ENCODE peak calls at places on chromosomes 3 and 15, in seven cellular contexts. Q, V, N, E, R, J and X are unnamed samples. For H3K4me1, the result is how much of the 10 kb centered on the place peaks cover.

GRCh38 chr15:35827156-35827555 is 281.2 kb upstream of the DPH6 start:
- DNase-seq in E (no peak), N (no peak), J (no peak), V (no peak), Q (no peak), R (no peak), X (no peak)

GRCh38 chr15:51403072-51403878 is 61.8 kb downstream of the GLDN start:
- DNase-seq in Q (no peak), V (no peak), E (peak), J (peak), R (no peak), N (peak), X (no peak)

GRCh38 chr15:41513282-41514227 is at the start of gene LTK:
- DNase-seq in E (no peak), R (no peak), J (no peak), Q (peak), N (peak), V (peak), X (peak)

GRCh38 chr3:11791339-11792200 is 55.1 kb downstream of the TAMM41 start:
- DNase-seq in J (no peak), R (no peak), E (no peak), Q (no peak), N (no peak), V (no peak), X (no peak)

GRCh38 chr15:34214135-34214534 is 4.2 kb upstream of the KATNBL1 start:
- DNase-seq in R (no peak), N (no peak), E (no peak), Q (no peak), J (no peak), V (no peak), X (no peak)

GRCh38 chr3:42014949-42015533 is 53.1 kb upstream of the ULK4 start:
- DNase-seq in Q (no peak), J (no peak), R (peak), V (peak), E (peak), N (no peak), X (no peak)

GRCh38 chr3:122350814-122351418 is 25.9 kb downstream of the CSTA start:
- DNase-seq in Q (no peak), R (no peak), N (no peak), V (peak), E (no peak), J (no peak), X (no peak)

GRCh38 chr3:66468016-66468735 is 32.6 kb downstream of the LRIG1 start:
- DNase-seq in E (no peak), N (no peak), J (no peak), V (no peak), R (no peak), Q (no peak), X (no peak)

GRCh38 chr15:41435037-41435786 is 18.3 kb downstream of the RTF1 start:
- DNase-seq in R (no peak), N (no peak), J (no peak), E (no peak), Q (no peak), V (no peak), X (no peak)

GRCh38 chr15:40249477-40250303 is 10.8 kb downstream of the PAK6 start:
- DNase-seq in R (no peak), Q (no peak), J (no peak), E (no peak), N (no peak), V (no peak), X (no peak)

GRCh38 chr3:18351823-18352744 is 73.1 kb downstream of the SATB1 start:
- DNase-seq in Q (peak), J (no peak), N (no peak), R (no peak), V (peak), E (no peak), X (no peak)

GRCh38 chr15:79673416-79674123 is 223.2 kb downstream of the MTHFS start:
- DNase-seq in J (peak), V (no peak), N (no peak), E (no peak), R (no peak), Q (no peak), X (no peak)

GRCh38 chr15:61008915-61009314 is 220.2 kb downstream of the RORA start:
- DNase-seq in R (no peak), N (no peak), V (no peak), Q (no peak), E (no peak), J (no peak), X (no peak)

DNA sequence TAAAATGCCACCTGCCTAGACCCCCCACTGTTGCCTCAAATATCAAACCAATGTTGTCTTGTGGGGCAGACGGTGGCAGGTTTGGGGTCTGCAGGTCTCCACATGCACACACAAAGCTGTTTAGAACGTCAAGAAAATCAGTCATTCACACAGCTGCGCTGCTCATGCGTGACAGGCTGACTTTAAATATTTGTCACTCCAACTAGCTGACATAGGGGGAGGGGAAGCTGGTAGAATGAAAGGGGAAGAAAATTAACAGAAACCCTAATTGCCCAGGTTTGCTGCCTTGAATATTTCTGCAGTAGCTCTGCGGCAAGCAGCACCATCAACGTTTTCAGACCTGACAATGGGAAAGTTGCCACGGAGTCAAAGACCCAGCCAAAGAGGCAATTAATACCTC is 201.8 kb downstream of the ABHD5 start:
- DNase-seq in N (no peak), J (no peak), R (no peak), E (no peak), V (no peak), Q (no peak), X (no peak)
- TF ChIP-seq EP300 in N (no peak), J (no peak), R (no peak), E (no peak), V (no peak), Q (no peak), X (no peak)

DNA sequence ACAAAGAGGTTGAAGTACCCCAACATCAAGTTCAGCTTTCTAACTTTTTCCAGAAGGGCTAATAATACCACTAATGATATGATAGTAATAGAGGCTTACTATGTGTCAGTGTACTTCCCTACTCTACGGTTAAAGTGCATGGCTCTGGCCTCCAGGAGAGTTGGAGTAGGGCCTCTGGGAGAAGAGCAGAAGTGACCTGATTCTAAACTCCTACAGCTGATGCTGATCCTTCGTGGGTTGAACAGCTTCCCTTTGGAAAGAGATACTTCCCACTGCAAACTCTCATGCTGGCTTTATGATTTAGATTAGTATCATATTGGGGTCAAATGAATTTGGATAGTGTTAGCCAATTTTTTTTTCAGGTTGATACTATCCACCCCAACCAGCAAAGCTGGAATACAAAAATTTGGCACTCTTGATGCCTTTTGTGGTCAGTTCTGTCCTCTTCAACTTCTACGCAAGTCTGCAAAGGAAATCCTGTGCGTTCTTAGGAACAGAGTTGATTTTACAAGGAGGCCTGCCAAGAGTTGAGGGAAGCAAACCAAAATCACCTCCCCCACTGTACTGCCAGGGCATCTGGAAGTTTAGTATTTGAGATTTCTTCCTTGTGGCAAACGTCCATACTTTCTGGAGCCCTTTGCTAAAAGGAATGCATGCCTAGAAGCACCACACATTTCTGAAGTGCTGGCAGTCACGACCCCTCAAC is 17.8 kb downstream of the TMEM212 start:
- DNase-seq in Q (no peak), V (no peak), N (no peak), R (peak), E (no peak), J (no peak), X (no peak)
- H3K4me1 ChIP-seq in Q (under half), V (under half), N (under half), R (under half), E (under half), J (under half), X (under half)

GRCh38 chr3:134627831-134628230 is 23.0 kb downstream of the KY start:
- DNase-seq in Q (no peak), V (no peak), R (no peak), J (peak), N (no peak), E (no peak), X (no peak)

GRCh38 chr3:134624537-134625287 is 26.1 kb downstream of the KY start:
- DNase-seq in Q (no peak), V (no peak), J (no peak), E (no peak), N (no peak), R (no peak), X (no peak)

GRCh38 chr3:134623615-134624245 is 27.1 kb downstream of the KY start:
- DNase-seq in N (no peak), V (no peak), R (no peak), Q (no peak), E (no peak), J (no peak), X (peak)

GRCh38 chr3:134625885-134626741 is 24.7 kb downstream of the KY start:
- DNase-seq in E (no peak), R (no peak), Q (no peak), V (no peak), J (no peak), N (no peak), X (no peak)

GRCh38 chr3:134625462-134625861 is 25.4 kb downstream of the KY start:
- DNase-seq in N (no peak), R (no peak), V (no peak), J (no peak), E (no peak), Q (no peak), X (no peak)
- TF ChIP-seq EP300 in N (no peak), R (no peak), V (no peak), J (no peak), E (no peak), Q (no peak), X (no peak)

DNA sequence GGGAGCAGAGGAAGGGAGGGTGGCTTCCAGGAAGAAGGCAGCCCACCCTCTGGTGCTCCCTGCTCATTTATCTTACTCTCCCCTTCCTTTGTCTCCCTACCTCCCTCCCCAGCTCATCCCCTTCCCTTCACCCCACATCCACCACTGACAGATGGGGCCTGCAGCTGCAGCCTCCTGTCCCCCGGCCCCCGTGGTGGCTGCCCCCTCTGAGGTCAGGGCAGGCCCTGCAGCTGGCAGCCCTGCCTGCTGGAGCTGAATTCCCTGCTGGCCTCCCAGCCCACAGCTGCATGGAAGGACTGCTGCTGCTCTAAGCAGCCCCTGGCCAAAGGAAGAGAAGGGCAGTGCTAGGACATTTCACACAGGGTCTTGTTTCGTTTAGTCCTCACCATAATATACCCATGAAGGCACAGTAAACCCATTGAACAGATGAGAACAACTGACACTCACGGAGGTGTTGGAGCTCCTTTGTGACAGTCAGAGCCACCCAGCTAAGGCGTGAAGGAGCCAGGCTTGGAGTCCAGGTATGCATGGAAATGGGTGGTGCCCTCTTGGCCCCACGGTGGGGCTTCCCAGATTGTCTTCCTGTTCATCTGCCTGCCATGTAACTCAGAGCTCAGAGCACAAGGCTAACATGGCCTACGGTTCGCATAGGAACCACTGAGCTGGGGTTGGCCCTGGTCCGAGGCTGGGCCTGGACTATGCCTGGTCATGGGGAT is 121.7 kb upstream of the PRR20G start:
- DNase-seq in N (no peak), R (no peak), V (no peak), Q (no peak), J (no peak), E (no peak), X (no peak)
- H3K4me1 ChIP-seq in N (under half), R (under half), V (under half), Q (under half), J (under half), E (under half), X (under half)

DNA sequence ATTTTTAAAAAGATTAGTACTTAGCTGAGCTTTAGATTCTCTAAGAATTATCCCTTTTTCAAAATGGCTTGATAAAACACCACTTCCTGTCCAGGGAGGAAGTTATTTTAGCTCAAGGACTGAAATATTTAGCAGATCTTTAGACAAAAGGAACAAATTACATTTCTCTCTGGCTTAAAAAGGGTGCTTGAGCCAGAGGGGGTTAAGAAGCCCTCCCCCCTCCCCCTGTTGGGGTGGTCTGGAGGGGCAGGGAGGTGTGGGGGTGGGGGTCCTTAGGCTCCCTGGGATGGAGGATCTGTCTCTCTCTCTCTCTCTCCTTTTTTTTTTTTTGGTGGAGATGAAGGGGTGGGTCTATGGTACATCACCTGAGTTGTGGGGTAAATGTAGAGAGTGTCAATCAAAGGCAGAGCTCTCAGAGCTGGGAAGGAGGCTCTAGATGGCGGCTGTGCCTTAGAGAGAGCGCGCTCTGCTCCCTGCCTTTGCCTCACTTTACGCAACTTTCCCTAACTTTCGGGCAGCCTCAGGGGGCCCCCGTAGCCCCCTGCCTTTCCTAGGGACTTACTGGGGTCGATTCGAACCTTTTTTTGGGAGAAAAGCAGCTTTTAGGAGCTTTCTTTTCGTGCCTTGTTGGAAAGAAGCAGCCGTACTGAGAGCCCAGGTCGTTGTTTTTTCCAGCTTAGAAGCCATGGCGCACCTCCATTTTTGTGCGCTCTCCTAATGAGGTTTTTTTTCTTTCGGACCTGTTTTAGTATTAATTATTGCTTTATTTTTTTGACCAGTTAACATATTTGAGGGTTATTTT is at the start of gene CHD2:
- DNase-seq in R (peak), E (peak), N (peak), Q (no peak), V (peak), J (peak), X (peak)
- TF ChIP-seq EP300 in R (peak), E (no peak), N (no peak), Q (no peak), V (no peak), J (no peak), X (no peak)

GRCh38 chr3:62582495-62583172 is 209.3 kb upstream of the FEZF2 start:
- DNase-seq in R (no peak), E (no peak), N (no peak), V (no peak), Q (no peak), J (no peak), X (no peak)
- H3K4me1 ChIP-seq in R (under half), E (under half), N (under half), V (under half), Q (under half), J (under half), X (under half)

GRCh38 chr15:72559781-72560180 is 85.7 kb downstream of the ARIH1 start:
- DNase-seq in E (no peak), R (no peak), J (no peak), N (no peak), V (no peak), Q (no peak), X (no peak)

GRCh38 chr15:72554471-72555425 is 80.6 kb downstream of the ARIH1 start:
- DNase-seq in Q (no peak), E (peak), N (no peak), V (no peak), R (no peak), J (no peak), X (no peak)
- TF ChIP-seq EP300 in Q (no peak), E (no peak), N (no peak), V (no peak), R (no peak), J (no peak), X (no peak)

GRCh38 chr15:77572186-77572585 is 60.5 kb downstream of the LINGO1 start:
- DNase-seq in R (no peak), J (no peak), E (no peak), V (no peak), Q (no peak), N (no peak), X (no peak)
- H3K4me1 ChIP-seq in R (under half), J (under half), E (under half), V (under half), Q (under half), N (under half), X (under half)